ENCODE peak calls at places on chromosomes 6 and 20, in seven cellular contexts. One of them, this sample, is unnamed.

GRCh38 chr20:21027569-21027968 is 78.6 kb downstream of the LINC00237 start:
- DNase-seq in thoracic aorta: no peak
- DNase-seq in uterus: no peak
- DNase-seq in HFF-Myc: no peak
- DNase-seq in suprapubic skin: no peak
- DNase-seq in esophagus squamous epithelium: no peak
- DNase-seq in tibial artery: no peak
- DNase-seq in this sample: no peak

GRCh38 chr6:7786206-7786605 is 60.3 kb downstream of the BMP6 start:
- DNase-seq in HFF-Myc: no peak
- DNase-seq in tibial artery: no peak
- DNase-seq in esophagus squamous epithelium: no peak
- DNase-seq in uterus: no peak
- DNase-seq in thoracic aorta: no peak
- DNase-seq in suprapubic skin: no peak
- DNase-seq in this sample: peak; percentile 6

GRCh38 chr6:144265390-144265789 is 19.7 kb upstream of the UTRN start:
- DNase-seq in esophagus squamous epithelium: no peak
- DNase-seq in thoracic aorta: no peak
- DNase-seq in suprapubic skin: no peak
- DNase-seq in HFF-Myc: no peak
- DNase-seq in tibial artery: no peak
- DNase-seq in uterus: no peak
- DNase-seq in this sample: peak; percentile 43

GRCh38 chr6:43455034-43455747 is at the start of gene DLK2:
- DNase-seq in esophagus squamous epithelium: no peak
- DNase-seq in tibial artery: no peak
- DNase-seq in thoracic aorta: no peak
- DNase-seq in HFF-Myc: no peak
- DNase-seq in suprapubic skin: no peak
- DNase-seq in uterus: no peak
- DNase-seq in this sample: no peak

GRCh38 chr20:1209447-1210387 is 6.5 kb downstream of the C20orf202 start:
- DNase-seq in suprapubic skin: no peak
- DNase-seq in uterus: no peak
- DNase-seq in tibial artery: no peak
- DNase-seq in thoracic aorta: no peak
- DNase-seq in HFF-Myc: no peak
- DNase-seq in esophagus squamous epithelium: no peak
- DNase-seq in this sample: peak; percentile 30

GRCh38 chr20:2865630-2866029 is 7.7 kb upstream of the PTPRA start:
- DNase-seq in HFF-Myc: no peak
- DNase-seq in tibial artery: no peak
- DNase-seq in thoracic aorta: no peak
- DNase-seq in uterus: no peak
- DNase-seq in esophagus squamous epithelium: no peak
- DNase-seq in suprapubic skin: no peak
- DNase-seq in this sample: no peak

GRCh38 chr6:56911847-56912246 is 43.1 kb upstream of the BEND6 start:
- DNase-seq in tibial artery: no peak
- DNase-seq in suprapubic skin: no peak
- DNase-seq in thoracic aorta: no peak
- DNase-seq in uterus: no peak
- DNase-seq in HFF-Myc: peak; percentile 79
- DNase-seq in esophagus squamous epithelium: no peak
- DNase-seq in this sample: peak; percentile 61

GRCh38 chr20:5731753-5732366 is 18.3 kb upstream of the SHLD1 start:
- DNase-seq in thoracic aorta: no peak
- DNase-seq in suprapubic skin: no peak
- DNase-seq in HFF-Myc: no peak
- DNase-seq in tibial artery: no peak
- DNase-seq in uterus: no peak
- DNase-seq in esophagus squamous epithelium: no peak
- DNase-seq in this sample: no peak

GRCh38 chr20:55953201-55953600 is 52.1 kb downstream of the CBLN4 start:
- DNase-seq in suprapubic skin: no peak
- DNase-seq in esophagus squamous epithelium: no peak
- DNase-seq in uterus: no peak
- DNase-seq in HFF-Myc: no peak
- DNase-seq in tibial artery: no peak
- DNase-seq in thoracic aorta: no peak
- DNase-seq in this sample: no peak

GRCh38 chr20:60031107-60031506 is 72.9 kb downstream of the CDH26 start:
- DNase-seq in tibial artery: no peak
- DNase-seq in uterus: no peak
- DNase-seq in HFF-Myc: no peak
- DNase-seq in esophagus squamous epithelium: no peak
- DNase-seq in suprapubic skin: no peak
- DNase-seq in thoracic aorta: no peak
- DNase-seq in this sample: no peak

GRCh38 chr6:28710466-28711191 is 184.9 kb downstream of the GPX5 start:
- DNase-seq in uterus: no peak
- DNase-seq in tibial artery: no peak
- DNase-seq in suprapubic skin: no peak
- DNase-seq in thoracic aorta: no peak
- DNase-seq in esophagus squamous epithelium: no peak
- DNase-seq in HFF-Myc: peak; percentile 65
- DNase-seq in this sample: no peak

GRCh38 chr6:39378175-39378889 is 55.8 kb upstream of the KCNK16 start:
- DNase-seq in tibial artery: no peak
- DNase-seq in uterus: no peak
- DNase-seq in suprapubic skin: no peak
- DNase-seq in HFF-Myc: no peak
- DNase-seq in thoracic aorta: no peak
- DNase-seq in esophagus squamous epithelium: no peak
- DNase-seq in this sample: no peak

GRCh38 chr20:33516882-33517281 is 27.0 kb downstream of the CBFA2T2 start:
- DNase-seq in suprapubic skin: no peak
- DNase-seq in tibial artery: no peak
- DNase-seq in esophagus squamous epithelium: no peak
- DNase-seq in uterus: no peak
- DNase-seq in thoracic aorta: no peak
- DNase-seq in HFF-Myc: no peak
- DNase-seq in this sample: no peak

GRCh38 chr6:142377112-142377848 is 75.5 kb downstream of the ADGRG6 start:
- DNase-seq in thoracic aorta: no peak
- DNase-seq in uterus: no peak
- DNase-seq in HFF-Myc: no peak
- DNase-seq in tibial artery: no peak
- DNase-seq in suprapubic skin: no peak
- DNase-seq in esophagus squamous epithelium: no peak
- DNase-seq in this sample: peak; percentile 51

GRCh38 chr20:60054716-60055371 is 96.6 kb downstream of the CDH26 start:
- DNase-seq in uterus: no peak
- DNase-seq in HFF-Myc: no peak
- DNase-seq in tibial artery: no peak
- DNase-seq in suprapubic skin: no peak
- DNase-seq in thoracic aorta: no peak
- DNase-seq in esophagus squamous epithelium: no peak
- DNase-seq in this sample: no peak

GRCh38 chr6:78942451-78942850 is 75.1 kb downstream of the IRAK1BP1 start:
- DNase-seq in thoracic aorta: no peak
- DNase-seq in HFF-Myc: no peak
- DNase-seq in tibial artery: no peak
- DNase-seq in suprapubic skin: no peak
- DNase-seq in uterus: no peak
- DNase-seq in esophagus squamous epithelium: no peak
- DNase-seq in this sample: peak; percentile 43

GRCh38 chr6:51541847-51542246 is 545.6 kb downstream of the PKHD1 start:
- DNase-seq in suprapubic skin: no peak
- DNase-seq in HFF-Myc: no peak
- DNase-seq in uterus: no peak
- DNase-seq in tibial artery: no peak
- DNase-seq in esophagus squamous epithelium: no peak
- DNase-seq in thoracic aorta: no peak
- DNase-seq in this sample: no peak

GRCh38 chr20:6993526-6993925 is 226.0 kb downstream of the BMP2 start:
- DNase-seq in esophagus squamous epithelium: no peak
- DNase-seq in suprapubic skin: no peak
- DNase-seq in tibial artery: no peak
- DNase-seq in uterus: no peak
- DNase-seq in HFF-Myc: no peak
- DNase-seq in thoracic aorta: no peak
- DNase-seq in this sample: no peak

GRCh38 chr6:17200395-17200794 is 80.8 kb upstream of the RBM24 start:
- DNase-seq in HFF-Myc: no peak
- DNase-seq in tibial artery: no peak
- DNase-seq in uterus: no peak
- DNase-seq in esophagus squamous epithelium: no peak
- DNase-seq in thoracic aorta: no peak
- DNase-seq in suprapubic skin: no peak
- DNase-seq in this sample: no peak

GRCh38 chr6:17193376-17193775 is 87.8 kb upstream of the RBM24 start:
- DNase-seq in uterus: no peak
- DNase-seq in HFF-Myc: no peak
- DNase-seq in thoracic aorta: no peak
- DNase-seq in tibial artery: no peak
- DNase-seq in esophagus squamous epithelium: no peak
- DNase-seq in suprapubic skin: no peak
- DNase-seq in this sample: peak; percentile 5

GRCh38 chr6:17202526-17202925 is 78.6 kb upstream of the RBM24 start:
- DNase-seq in tibial artery: no peak
- DNase-seq in suprapubic skin: no peak
- DNase-seq in uterus: no peak
- DNase-seq in thoracic aorta: no peak
- DNase-seq in esophagus squamous epithelium: no peak
- DNase-seq in HFF-Myc: no peak
- DNase-seq in this sample: no peak

DNA sequence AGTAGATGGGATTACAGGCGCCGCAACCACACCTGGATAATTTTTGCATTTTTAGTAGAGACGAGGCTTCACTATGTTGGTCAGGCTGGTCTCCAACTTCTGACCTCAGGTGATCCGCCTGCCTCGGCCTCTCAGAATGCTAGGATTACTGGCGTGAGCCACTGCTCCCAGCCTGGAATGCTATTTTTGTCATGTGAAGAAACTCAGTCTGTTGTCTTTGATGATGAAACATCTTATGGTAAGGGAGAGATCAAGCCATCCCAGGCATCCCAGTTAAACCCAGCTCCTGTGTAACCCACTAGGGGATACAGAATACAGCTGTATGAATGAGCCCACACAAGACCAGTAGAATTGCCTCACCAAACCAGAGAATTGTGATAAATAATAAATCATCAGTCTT is 83.6 kb upstream of the RBM24 start:
- DNase-seq in HFF-Myc: no peak
- DNase-seq in suprapubic skin: no peak
- DNase-seq in esophagus squamous epithelium: no peak
- DNase-seq in thoracic aorta: no peak
- DNase-seq in uterus: no peak
- DNase-seq in tibial artery: no peak
- DNase-seq in this sample: no peak
- TF ChIP-seq CTCF in HFF-Myc: no peak
- TF ChIP-seq CTCF in suprapubic skin: no peak
- TF ChIP-seq CTCF in esophagus squamous epithelium: no peak
- TF ChIP-seq CTCF in thoracic aorta: no peak
- TF ChIP-seq CTCF in uterus: no peak
- TF ChIP-seq CTCF in tibial artery: no peak
- TF ChIP-seq CTCF in this sample: no peak

DNA sequence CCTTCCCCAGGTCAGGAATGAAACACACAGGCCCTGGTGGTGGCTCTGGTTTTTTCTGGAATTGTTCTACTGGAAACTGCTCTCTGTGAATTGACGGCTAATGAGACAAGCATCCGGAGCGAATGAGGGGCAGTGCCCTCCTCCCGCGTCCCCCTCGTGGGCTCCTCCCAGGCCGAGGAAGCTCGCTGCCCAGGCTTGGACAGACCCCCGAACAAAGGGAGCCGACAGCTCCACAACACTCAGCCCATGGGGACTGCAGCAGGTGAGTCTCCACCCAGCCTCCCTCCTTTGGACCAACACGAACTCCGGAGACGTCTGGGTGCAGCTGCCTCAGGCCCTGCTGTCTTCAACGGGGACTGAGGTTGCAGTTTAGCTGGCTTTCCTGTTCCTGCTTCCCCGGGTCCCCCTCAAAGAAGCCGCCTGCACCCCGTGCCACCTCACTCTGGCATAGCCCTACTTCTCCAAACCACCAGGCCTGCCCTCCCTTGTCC is 31.3 kb upstream of the AFDN start:
- DNase-seq in HFF-Myc: no peak
- DNase-seq in esophagus squamous epithelium: no peak
- DNase-seq in suprapubic skin: no peak
- DNase-seq in uterus: no peak
- DNase-seq in tibial artery: no peak
- DNase-seq in thoracic aorta: no peak
- DNase-seq in this sample: no peak
- H3K4me3 ChIP-seq in HFF-Myc: no peak overlapping the region
- H3K4me3 ChIP-seq in esophagus squamous epithelium: no peak overlapping the region
- H3K4me3 ChIP-seq in suprapubic skin: no peak overlapping the region
- H3K4me3 ChIP-seq in uterus: no peak overlapping the region
- H3K4me3 ChIP-seq in tibial artery: no peak overlapping the region
- H3K4me3 ChIP-seq in thoracic aorta: no peak overlapping the region
- H3K4me3 ChIP-seq in this sample: no peak overlapping the region

GRCh38 chr6:88626460-88626859 is 337.0 kb downstream of the RNGTT start:
- DNase-seq in suprapubic skin: no peak
- DNase-seq in tibial artery: no peak
- DNase-seq in HFF-Myc: no peak
- DNase-seq in thoracic aorta: no peak
- DNase-seq in uterus: no peak
- DNase-seq in esophagus squamous epithelium: no peak
- DNase-seq in this sample: peak; percentile 55

GRCh38 chr6:88631830-88632229 is 331.6 kb downstream of the RNGTT start:
- DNase-seq in tibial artery: no peak
- DNase-seq in esophagus squamous epithelium: no peak
- DNase-seq in HFF-Myc: no peak
- DNase-seq in uterus: no peak
- DNase-seq in thoracic aorta: no peak
- DNase-seq in suprapubic skin: no peak
- DNase-seq in this sample: no peak

GRCh38 chr6:88633782-88634181 is 329.6 kb downstream of the RNGTT start:
- DNase-seq in thoracic aorta: no peak
- DNase-seq in suprapubic skin: no peak
- DNase-seq in uterus: no peak
- DNase-seq in esophagus squamous epithelium: no peak
- DNase-seq in tibial artery: no peak
- DNase-seq in HFF-Myc: no peak
- DNase-seq in this sample: no peak

GRCh38 chr6:88629838-88630462 is 333.5 kb downstream of the RNGTT start:
- DNase-seq in tibial artery: no peak
- DNase-seq in suprapubic skin: no peak
- DNase-seq in uterus: no peak
- DNase-seq in HFF-Myc: no peak
- DNase-seq in thoracic aorta: no peak
- DNase-seq in esophagus squamous epithelium: no peak
- DNase-seq in this sample: no peak
- TF ChIP-seq CTCF in tibial artery: no peak
- TF ChIP-seq CTCF in suprapubic skin: no peak
- TF ChIP-seq CTCF in uterus: no peak
- TF ChIP-seq CTCF in HFF-Myc: no peak
- TF ChIP-seq CTCF in thoracic aorta: no peak
- TF ChIP-seq CTCF in esophagus squamous epithelium: no peak
- TF ChIP-seq CTCF in this sample: no peak

GRCh38 chr6:67914419-67914818 is 720.7 kb upstream of the ADGRB3 start:
- DNase-seq in HFF-Myc: no peak
- DNase-seq in thoracic aorta: no peak
- DNase-seq in uterus: no peak
- DNase-seq in esophagus squamous epithelium: no peak
- DNase-seq in tibial artery: no peak
- DNase-seq in suprapubic skin: no peak
- DNase-seq in this sample: peak; percentile 12

GRCh38 chr6:67908377-67908776 is 726.7 kb upstream of the ADGRB3 start:
- DNase-seq in esophagus squamous epithelium: no peak
- DNase-seq in HFF-Myc: no peak
- DNase-seq in thoracic aorta: no peak
- DNase-seq in tibial artery: no peak
- DNase-seq in uterus: no peak
- DNase-seq in suprapubic skin: no peak
- DNase-seq in this sample: no peak

GRCh38 chr6:67909354-67909753 is 725.7 kb upstream of the ADGRB3 start:
- DNase-seq in uterus: no peak
- DNase-seq in suprapubic skin: no peak
- DNase-seq in thoracic aorta: no peak
- DNase-seq in HFF-Myc: no peak
- DNase-seq in esophagus squamous epithelium: no peak
- DNase-seq in tibial artery: no peak
- DNase-seq in this sample: no peak
- H3K4me3 ChIP-seq in uterus: no peak overlapping the region
- H3K4me3 ChIP-seq in suprapubic skin: no peak overlapping the region
- H3K4me3 ChIP-seq in thoracic aorta: no peak overlapping the region
- H3K4me3 ChIP-seq in HFF-Myc: no peak overlapping the region
- H3K4me3 ChIP-seq in esophagus squamous epithelium: no peak overlapping the region
- H3K4me3 ChIP-seq in tibial artery: no peak overlapping the region
- H3K4me3 ChIP-seq in this sample: no peak overlapping the region

This sample was measured in fibroblast of villous mesenchyme.